ENCODE peak calls at places on chromosomes 5 and 9, in six cellular contexts. One of them, this sample, is unnamed.

GRCh38 chr5:33711094-33711670 is 180.6 kb downstream of the ADAMTS12 start:
- DNase-seq in ovary: no peak
- DNase-seq in GM12892: no peak
- DNase-seq in Calu3: no peak
- DNase-seq in ACHN: no peak
- DNase-seq in caudate nucleus: no peak
- DNase-seq in this sample: no peak

GRCh38 chr5:40071870-40072269 is 607.8 kb upstream of the PTGER4 start:
- DNase-seq in GM12892: no peak
- DNase-seq in caudate nucleus: no peak
- DNase-seq in ovary: no peak
- DNase-seq in ACHN: no peak
- DNase-seq in Calu3: no peak
- DNase-seq in this sample: no peak

GRCh38 chr5:128693779-128694178 is 155.7 kb upstream of the FBN2 start:
- DNase-seq in GM12892: no peak
- DNase-seq in caudate nucleus: no peak
- DNase-seq in ovary: no peak
- DNase-seq in ACHN: no peak
- DNase-seq in Calu3: no peak
- DNase-seq in this sample: peak; percentile 34

GRCh38 chr9:14011799-14012560 is 302.0 kb downstream of the NFIB start:
- DNase-seq in Calu3: no peak
- DNase-seq in GM12892: no peak
- DNase-seq in ACHN: no peak
- DNase-seq in caudate nucleus: no peak
- DNase-seq in ovary: no peak
- DNase-seq in this sample: no peak

GRCh38 chr9:132556226-132556625 is 26.2 kb upstream of the BARHL1 start:
- DNase-seq in ovary: no peak
- DNase-seq in Calu3: no peak
- DNase-seq in ACHN: no peak
- DNase-seq in GM12892: no peak
- DNase-seq in caudate nucleus: no peak
- DNase-seq in this sample: no peak

GRCh38 chr5:121182788-121183490 is 668.7 kb upstream of the FTMT start:
- DNase-seq in ovary: no peak
- DNase-seq in GM12892: no peak
- DNase-seq in Calu3: no peak
- DNase-seq in ACHN: no peak
- DNase-seq in caudate nucleus: no peak
- DNase-seq in this sample: peak; percentile 37

GRCh38 chr9:35560625-35561337 is 44.3 kb upstream of the TESK1 start:
- DNase-seq in caudate nucleus: no peak
- DNase-seq in ACHN: no peak
- DNase-seq in ovary: no peak
- DNase-seq in Calu3: no peak
- DNase-seq in GM12892: no peak
- DNase-seq in this sample: no peak

GRCh38 chr9:106927916-106928315 is 65.0 kb downstream of the ZNF462 start:
- DNase-seq in caudate nucleus: no peak
- DNase-seq in ACHN: no peak
- DNase-seq in ovary: no peak
- DNase-seq in GM12892: no peak
- DNase-seq in Calu3: no peak
- DNase-seq in this sample: no peak

GRCh38 chr9:682633-683508 is 158.6 kb upstream of the DMRT1 start:
- DNase-seq in ovary: no peak
- DNase-seq in GM12892: no peak
- DNase-seq in Calu3: peak; percentile 9
- DNase-seq in ACHN: no peak
- DNase-seq in caudate nucleus: no peak
- DNase-seq in this sample: peak; percentile 33

GRCh38 chr5:36393656-36394438 is 92.1 kb upstream of the RANBP3L start:
- DNase-seq in caudate nucleus: no peak
- DNase-seq in GM12892: no peak
- DNase-seq in ACHN: no peak
- DNase-seq in ovary: no peak
- DNase-seq in Calu3: no peak
- DNase-seq in this sample: no peak

GRCh38 chr5:83157120-83157519 is 79.8 kb downstream of the XRCC4 start:
- DNase-seq in Calu3: no peak
- DNase-seq in GM12892: no peak
- DNase-seq in caudate nucleus: no peak
- DNase-seq in ovary: no peak
- DNase-seq in ACHN: no peak
- DNase-seq in this sample: no peak

GRCh38 chr5:155633338-155633957 is 619.9 kb downstream of the KIF4B start:
- DNase-seq in caudate nucleus: no peak
- DNase-seq in ovary: no peak
- DNase-seq in Calu3: no peak
- DNase-seq in ACHN: no peak
- DNase-seq in GM12892: no peak
- DNase-seq in this sample: no peak

GRCh38 chr9:7760014-7760415 is 39.6 kb downstream of the DMAC1 start:
- DNase-seq in caudate nucleus: no peak
- DNase-seq in Calu3: no peak
- DNase-seq in ovary: no peak
- DNase-seq in ACHN: no peak
- DNase-seq in GM12892: no peak
- DNase-seq in this sample: no peak

GRCh38 chr5:112413611-112414010 is 5.5 kb downstream of the EPB41L4A start:
- DNase-seq in ovary: no peak
- DNase-seq in GM12892: no peak
- DNase-seq in ACHN: no peak
- DNase-seq in caudate nucleus: no peak
- DNase-seq in Calu3: no peak
- DNase-seq in this sample: no peak

GRCh38 chr9:85743290-85744128 is 1.8 kb upstream of the AGTPBP1 start:
- DNase-seq in GM12892: no peak
- DNase-seq in ACHN: no peak
- DNase-seq in Calu3: peak; percentile 22
- DNase-seq in ovary: no peak
- DNase-seq in caudate nucleus: no peak
- DNase-seq in this sample: peak; percentile 90

GRCh38 chr5:54523534-54523933 is 6.0 kb downstream of the SNX18 start:
- DNase-seq in Calu3: no peak
- DNase-seq in ovary: no peak
- DNase-seq in GM12892: no peak
- DNase-seq in ACHN: no peak
- DNase-seq in caudate nucleus: no peak
- DNase-seq in this sample: no peak

GRCh38 chr9:94672811-94673487 is 33.6 kb upstream of the FBP1 start:
- DNase-seq in caudate nucleus: no peak
- DNase-seq in ovary: no peak
- DNase-seq in Calu3: no peak
- DNase-seq in GM12892: no peak
- DNase-seq in ACHN: peak; percentile 64
- DNase-seq in this sample: peak; percentile 73